ENCODE peak calls at places on chromosomes 7 and 10, in six cellular contexts. G, U, Z, Q, L and Y are unnamed samples.

GRCh38 chr10:60140681-60141632 is 234.6 kb upstream of the CCDC6 start:
- DNase-seq in U (no peak), G (peak), Q (peak), L (peak), Z (no peak), Y (no peak)

GRCh38 chr7:97006146-97006950 is 995 bp downstream of the DLX6 start:
- DNase-seq in Z (no peak), Q (peak), L (no peak), U (peak), G (peak), Y (no peak)

GRCh38 chr7:22292519-22292918 is 64.4 kb downstream of the RAPGEF5 start:
- DNase-seq in G (no peak), Q (no peak), Z (no peak), L (no peak), U (peak), Y (no peak)

GRCh38 chr7:42254217-42254616 is 17.2 kb upstream of the GLI3 start:
- DNase-seq in Q (no peak), Z (no peak), L (peak), G (no peak), U (no peak), Y (no peak)

GRCh38 chr7:6106140-6106904 is 75.1 kb downstream of the ANKRD61 start:
- DNase-seq in G (peak), U (peak), Q (no peak), Z (peak), L (peak), Y (peak)

GRCh38 chr10:101939273-101939635 is 95.7 kb upstream of the KCNIP2 start:
- DNase-seq in U (no peak), Z (peak), Q (peak), L (peak), G (no peak), Y (peak)

GRCh38 chr10:3233486-3233990 is 61.0 kb upstream of the PITRM1 start:
- DNase-seq in L (no peak), Q (no peak), Z (no peak), G (no peak), U (no peak), Y (no peak)

GRCh38 chr10:132030898-132031463 is 34.8 kb upstream of the JAKMIP3 start:
- DNase-seq in L (peak), Q (no peak), U (no peak), Z (no peak), G (no peak), Y (no peak)

GRCh38 chr7:158646766-158647474 is 57.7 kb downstream of the NCAPG2 start:
- DNase-seq in Z (no peak), L (peak), Q (no peak), G (peak), U (peak), Y (peak)

GRCh38 chr7:118153551-118154177 is 30.3 kb upstream of the LSM8 start:
- DNase-seq in U (peak), L (peak), G (peak), Z (peak), Q (peak), Y (peak)

GRCh38 chr10:91908358-91909177 is 718 bp downstream of the FGFBP3 start:
- DNase-seq in L (peak), G (peak), Z (peak), Q (peak), U (peak), Y (peak)

GRCh38 chr10:104322416-104322782 is 15.9 kb downstream of the ITPRIP start:
- DNase-seq in G (no peak), Z (no peak), L (no peak), Q (no peak), U (peak), Y (peak)

GRCh38 chr10:54125098-54125747 is 675.8 kb downstream of the PCDH15 start:
- DNase-seq in G (no peak), L (peak), Q (no peak), Z (no peak), U (no peak), Y (no peak)

GRCh38 chr10:19782430-19783089 is 33.7 kb upstream of the PLXDC2 start:
- DNase-seq in Q (no peak), U (no peak), Z (no peak), L (no peak), G (no peak), Y (no peak)

GRCh38 chr7:91090684-91091083 is 173.5 kb upstream of the FZD1 start:
- DNase-seq in Q (no peak), G (no peak), Z (no peak), U (no peak), L (no peak), Y (no peak)

DNA sequence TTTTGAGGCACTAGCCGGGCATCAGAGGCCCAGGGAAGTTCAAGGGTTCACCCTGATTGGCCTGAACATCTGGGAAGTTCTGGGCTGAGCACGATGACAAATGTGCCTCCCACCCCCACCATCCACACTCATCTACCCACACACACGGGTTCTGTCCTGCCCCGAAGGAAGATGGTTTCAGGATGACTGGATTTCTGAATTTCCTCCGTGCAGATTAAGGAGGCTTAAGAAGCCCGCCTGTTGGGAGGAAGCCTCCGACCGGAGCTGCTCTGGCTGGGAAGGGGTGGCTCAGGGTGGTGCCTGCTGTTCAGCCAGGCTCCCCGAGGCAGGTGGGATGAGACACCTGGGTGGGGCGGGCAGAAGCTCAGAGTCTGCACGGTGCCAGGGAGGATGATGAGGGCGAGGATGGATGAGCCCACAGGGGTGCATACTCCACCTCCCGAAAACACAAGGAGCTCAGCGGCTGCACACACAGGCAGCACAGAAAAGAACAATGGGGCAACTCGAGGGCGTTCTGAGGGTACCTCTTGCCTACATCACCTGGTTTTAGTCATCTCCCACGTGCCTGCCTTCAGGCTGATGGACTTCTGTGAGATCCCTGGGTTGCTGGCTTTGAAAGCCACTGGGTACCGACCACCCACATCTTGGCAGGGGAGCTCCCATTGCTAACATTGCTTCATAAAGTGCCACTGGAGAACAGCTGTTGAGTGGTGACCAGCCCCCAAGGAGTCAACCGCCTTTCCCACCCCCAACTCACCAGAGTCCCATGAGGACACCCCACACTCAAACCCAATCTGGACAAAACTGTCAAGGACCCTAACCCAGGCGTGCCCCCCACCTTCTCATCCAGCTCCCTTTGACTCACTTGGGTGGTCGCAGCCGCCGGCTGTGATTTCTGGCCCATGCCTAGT is 41.2 kb downstream of the CALML3 start:
- DNase-seq in G (no peak), U (no peak), Q (no peak), Z (no peak), L (peak), Y (no peak)
- TF ChIP-seq EZH2phosphoT487 in G (no peak), U (no peak), Q (no peak), Z (no peak), L (no peak), Y (no peak)

DNA sequence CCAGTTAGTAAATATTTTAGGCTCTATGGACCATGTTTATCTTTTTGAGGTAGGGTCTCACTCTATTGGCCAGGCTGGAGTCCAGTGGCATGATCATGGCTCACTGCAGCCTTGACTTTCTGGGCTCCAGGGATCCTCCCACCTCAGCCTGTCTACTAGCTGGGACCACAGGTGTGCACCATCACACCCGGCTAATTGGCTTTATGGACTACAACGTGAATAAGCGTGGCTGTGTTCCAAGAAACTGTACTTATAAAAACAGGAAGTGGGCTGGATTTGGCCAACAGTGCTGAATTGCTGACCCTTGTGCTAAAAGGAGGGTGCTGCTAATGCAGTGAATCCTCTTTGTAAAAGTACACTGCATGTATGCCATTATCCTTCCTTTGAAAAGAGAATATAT is 111.7 kb upstream of the CDK13 start:
- DNase-seq in Q (no peak), U (no peak), G (no peak), L (peak), Z (peak), Y (peak)
- TF ChIP-seq EZH2phosphoT487 in Q (no peak), U (no peak), G (no peak), L (no peak), Z (no peak), Y (no peak)

GRCh38 chr10:86932674-86933073 is 24.7 kb downstream of the MMRN2 start:
- DNase-seq in L (no peak), Q (no peak), U (no peak), G (no peak), Z (no peak), Y (no peak)

GRCh38 chr10:86938260-86938659 is 19.2 kb downstream of the MMRN2 start:
- DNase-seq in L (no peak), Q (no peak), U (no peak), Z (no peak), G (no peak), Y (no peak)

GRCh38 chr10:86937502-86938154 is 19.8 kb downstream of the MMRN2 start:
- DNase-seq in L (no peak), U (no peak), Z (no peak), G (no peak), Q (no peak), Y (no peak)

GRCh38 chr10:86940677-86941076 is 16.7 kb downstream of the MMRN2 start:
- DNase-seq in Q (no peak), L (no peak), U (no peak), Z (no peak), G (no peak), Y (no peak)

DNA sequence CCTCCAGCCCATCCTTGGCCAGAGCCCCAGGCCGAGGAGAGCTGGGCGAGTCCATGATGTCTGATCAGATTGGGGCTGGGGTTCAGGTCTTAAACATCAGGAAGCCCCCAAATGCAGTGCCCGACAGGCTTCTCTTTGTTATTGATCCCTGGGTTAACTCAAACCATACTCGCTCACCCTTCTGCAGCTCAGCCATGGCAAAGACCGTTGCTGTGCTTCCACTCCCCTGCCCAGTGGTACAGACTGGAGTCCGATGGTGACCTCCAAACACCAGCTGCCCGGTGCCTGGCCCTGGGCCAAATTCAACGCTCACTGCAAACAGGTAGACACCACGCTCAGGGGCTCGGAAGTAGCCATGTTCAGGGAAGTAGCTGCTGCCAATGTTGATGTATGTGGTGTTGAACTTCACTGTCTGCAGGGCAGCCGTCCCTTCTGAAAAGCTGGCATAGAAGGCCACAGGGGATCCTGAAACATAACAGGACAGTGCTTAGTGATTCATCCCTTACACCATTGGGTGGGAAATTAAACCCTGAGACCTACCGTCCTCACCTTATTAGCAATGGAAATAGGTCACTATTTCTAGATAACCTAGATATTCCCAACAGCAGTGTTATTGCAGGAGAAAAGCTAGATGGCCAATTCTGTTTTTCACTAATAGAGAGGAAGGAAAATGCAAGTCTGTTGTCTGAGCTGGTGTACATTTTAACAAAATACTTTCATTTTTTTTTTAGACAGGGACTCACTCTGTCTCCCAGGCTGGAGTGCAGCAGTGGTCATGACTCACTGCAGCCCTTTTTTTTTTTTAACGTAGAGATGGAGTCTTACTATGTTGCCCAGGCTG is 20.5 kb downstream of the MMRN2 start:
- DNase-seq in L (no peak), Z (no peak), G (no peak), U (no peak), Q (no peak), Y (no peak)
- TF ChIP-seq EZH2phosphoT487 in L (no peak), Z (no peak), G (no peak), U (no peak), Q (no peak), Y (no peak)

DNA sequence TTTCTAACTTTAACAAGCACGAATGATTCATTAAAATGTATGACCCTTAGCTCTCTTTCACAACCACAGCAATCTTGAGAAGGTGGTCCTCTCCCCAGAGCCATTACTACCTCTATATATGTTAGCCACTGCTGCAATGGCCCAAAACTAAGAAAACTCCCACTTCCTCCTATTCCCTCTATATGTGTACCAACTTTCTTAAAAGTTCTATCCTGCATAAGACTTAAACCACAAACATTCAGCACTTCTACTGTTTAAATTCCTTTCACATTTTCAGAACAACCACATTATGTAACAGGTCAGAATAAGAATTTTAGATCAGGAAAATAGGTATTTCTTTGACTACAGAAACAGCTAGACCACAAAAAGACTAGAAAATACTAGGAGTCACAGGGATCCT is 36.2 kb downstream of the WASL start:
- DNase-seq in G (no peak), Q (no peak), U (no peak), L (no peak), Z (no peak), Y (no peak)
- TF ChIP-seq EZH2phosphoT487 in G (no peak), Q (no peak), U (no peak), L (no peak), Z (no peak), Y (no peak)